ENCODE peak calls at places on chromosomes 4 and X, in six cellular contexts. One of them, this sample, is unnamed. For H3K4me1, the result is how much of the 10 kb centered on the place peaks cover.

GRCh38 chrX:19807414-19807813 is 80.0 kb downstream of the SH3KBP1 start:
- DNase-seq in IMR-90: no peak
- DNase-seq in lower lobe of right lung: no peak
- DNase-seq in tibial artery: no peak
- DNase-seq in lung: no peak
- DNase-seq in HepG2: no peak
- DNase-seq in this sample: no peak

GRCh38 chr4:138612428-138612827 is 370.3 kb upstream of the SLC7A11 start:
- DNase-seq in IMR-90: no peak
- DNase-seq in HepG2: no peak
- DNase-seq in lung: no peak
- DNase-seq in tibial artery: no peak
- DNase-seq in lower lobe of right lung: no peak
- DNase-seq in this sample: no peak

GRCh38 chrX:117483950-117484349 is 632.7 kb downstream of the KLHL13 start:
- DNase-seq in lower lobe of right lung: no peak
- DNase-seq in tibial artery: no peak
- DNase-seq in lung: no peak
- DNase-seq in IMR-90: no peak
- DNase-seq in HepG2: no peak
- DNase-seq in this sample: no peak

GRCh38 chrX:140916891-140917290 is 85.5 kb upstream of the SPANXB1 start:
- DNase-seq in lung: no peak
- DNase-seq in IMR-90: no peak
- DNase-seq in lower lobe of right lung: no peak
- DNase-seq in HepG2: no peak
- DNase-seq in tibial artery: no peak
- DNase-seq in this sample: no peak

GRCh38 chrX:118315529-118315928 is 30.4 kb upstream of the WDR44 start:
- DNase-seq in tibial artery: no peak
- DNase-seq in HepG2: no peak
- DNase-seq in lower lobe of right lung: no peak
- DNase-seq in lung: no peak
- DNase-seq in IMR-90: no peak
- DNase-seq in this sample: no peak

GRCh38 chr4:169124661-169125060 is 114.6 kb upstream of the CBR4 start:
- DNase-seq in tibial artery: no peak
- DNase-seq in lung: no peak
- DNase-seq in lower lobe of right lung: no peak
- DNase-seq in HepG2: no peak
- DNase-seq in IMR-90: peak
- DNase-seq in this sample: no peak

GRCh38 chr4:35912174-35912573 is 332.1 kb downstream of the ARAP2 start:
- DNase-seq in tibial artery: no peak
- DNase-seq in IMR-90: no peak
- DNase-seq in HepG2: no peak
- DNase-seq in lung: no peak
- DNase-seq in lower lobe of right lung: no peak
- DNase-seq in this sample: no peak

GRCh38 chr4:109631709-109632108 is 71.5 kb downstream of the CASP6 start:
- DNase-seq in lower lobe of right lung: no peak
- DNase-seq in lung: no peak
- DNase-seq in IMR-90: peak
- DNase-seq in tibial artery: no peak
- DNase-seq in HepG2: no peak
- DNase-seq in this sample: no peak

GRCh38 chrX:30893206-30893605 is 4.2 kb upstream of the TAB3 start:
- DNase-seq in HepG2: no peak
- DNase-seq in lung: no peak
- DNase-seq in IMR-90: no peak
- DNase-seq in lower lobe of right lung: no peak
- DNase-seq in tibial artery: no peak
- DNase-seq in this sample: no peak

GRCh38 chr4:25757452-25757851 is 101.8 kb downstream of the SLC34A2 start:
- DNase-seq in HepG2: no peak
- DNase-seq in tibial artery: no peak
- DNase-seq in lung: no peak
- DNase-seq in lower lobe of right lung: no peak
- DNase-seq in IMR-90: no peak
- DNase-seq in this sample: no peak

GRCh38 chrX:46991664-46992063 is 79.4 kb downstream of the JADE3 start:
- DNase-seq in lower lobe of right lung: no peak
- DNase-seq in lung: no peak
- DNase-seq in HepG2: no peak
- DNase-seq in tibial artery: no peak
- DNase-seq in IMR-90: no peak
- DNase-seq in this sample: no peak

GRCh38 chr4:475962-476361 is 23.0 kb downstream of the ZNF721 start:
- DNase-seq in lower lobe of right lung: no peak
- DNase-seq in HepG2: no peak
- DNase-seq in tibial artery: no peak
- DNase-seq in IMR-90: no peak
- DNase-seq in lung: no peak
- DNase-seq in this sample: no peak

GRCh38 chr4:73481356-73481755 is at the start of gene AFM:
- DNase-seq in lung: no peak
- DNase-seq in tibial artery: no peak
- DNase-seq in HepG2: peak
- DNase-seq in lower lobe of right lung: no peak
- DNase-seq in IMR-90: no peak
- DNase-seq in this sample: no peak

GRCh38 chr4:185868983-185869938 is 57.3 kb upstream of the SORBS2 start:
- DNase-seq in lung: no peak
- DNase-seq in IMR-90: no peak
- DNase-seq in tibial artery: no peak
- DNase-seq in lower lobe of right lung: no peak
- DNase-seq in HepG2: no peak
- DNase-seq in this sample: no peak

GRCh38 chr4:48967101-48967500 is 19.0 kb upstream of the CWH43 start:
- DNase-seq in lower lobe of right lung: no peak
- DNase-seq in tibial artery: no peak
- DNase-seq in HepG2: no peak
- DNase-seq in lung: no peak
- DNase-seq in IMR-90: peak
- DNase-seq in this sample: no peak

GRCh38 chrX:77622672-77623071 is 163.3 kb downstream of the ATRX start:
- DNase-seq in tibial artery: no peak
- DNase-seq in lung: no peak
- DNase-seq in HepG2: no peak
- DNase-seq in IMR-90: no peak
- DNase-seq in lower lobe of right lung: no peak
- DNase-seq in this sample: no peak

GRCh38 chr4:156223985-156224384 is 270.3 kb upstream of the CTSO start:
- DNase-seq in lung: no peak
- DNase-seq in IMR-90: no peak
- DNase-seq in lower lobe of right lung: no peak
- DNase-seq in tibial artery: no peak
- DNase-seq in HepG2: no peak
- DNase-seq in this sample: no peak

GRCh38 chr4:54061873-54062272 is 2.5 kb downstream of the CHIC2 start:
- DNase-seq in tibial artery: no peak
- DNase-seq in IMR-90: no peak
- DNase-seq in lower lobe of right lung: no peak
- DNase-seq in HepG2: no peak
- DNase-seq in lung: no peak
- DNase-seq in this sample: no peak
- H3K4me3 ChIP-seq in tibial artery: peak
- H3K4me3 ChIP-seq in IMR-90: peak
- H3K4me3 ChIP-seq in lower lobe of right lung: peak
- H3K4me3 ChIP-seq in HepG2: peak
- H3K4me3 ChIP-seq in lung: no peak
- H3K4me3 ChIP-seq in this sample: no peak

DNA sequence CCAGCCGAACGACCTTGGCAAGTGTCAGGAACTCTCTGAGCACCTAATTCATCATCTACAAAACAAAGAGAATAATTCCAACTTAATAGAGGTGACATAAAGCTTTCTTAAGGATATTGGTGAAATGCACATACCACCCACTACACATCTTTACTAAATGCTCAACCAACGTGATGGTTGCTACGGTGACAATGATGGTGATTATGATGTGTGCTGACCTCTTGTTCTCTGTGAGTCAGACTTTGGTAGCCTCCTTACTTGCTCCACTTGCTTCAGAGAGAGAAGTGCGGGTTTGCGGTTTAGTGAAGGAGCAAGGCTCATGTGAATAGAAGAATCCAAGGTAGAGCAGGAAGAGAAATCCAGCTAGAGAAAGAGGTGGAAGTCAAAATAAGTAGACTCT is 52.8 kb upstream of the CLNK start:
- DNase-seq in lung: no peak
- DNase-seq in HepG2: no peak
- DNase-seq in lower lobe of right lung: no peak
- DNase-seq in IMR-90: peak
- DNase-seq in tibial artery: no peak
- DNase-seq in this sample: no peak
- TF ChIP-seq CTCF in lung: no peak
- TF ChIP-seq CTCF in HepG2: no peak
- TF ChIP-seq CTCF in lower lobe of right lung: no peak
- TF ChIP-seq CTCF in IMR-90: no peak
- TF ChIP-seq CTCF in tibial artery: no peak
- TF ChIP-seq CTCF in this sample: no peak

GRCh38 chrX:41475166-41475565 is 28.0 kb downstream of the NYX start:
- DNase-seq in HepG2: no peak
- DNase-seq in lung: no peak
- DNase-seq in lower lobe of right lung: no peak
- DNase-seq in tibial artery: no peak
- DNase-seq in IMR-90: no peak
- DNase-seq in this sample: no peak

GRCh38 chrX:41473936-41474725 is 27.0 kb downstream of the NYX start:
- DNase-seq in tibial artery: no peak
- DNase-seq in HepG2: no peak
- DNase-seq in IMR-90: no peak
- DNase-seq in lower lobe of right lung: no peak
- DNase-seq in lung: no peak
- DNase-seq in this sample: no peak

GRCh38 chrX:41478397-41478911 is 31.3 kb downstream of the NYX start:
- DNase-seq in lung: no peak
- DNase-seq in HepG2: no peak
- DNase-seq in IMR-90: no peak
- DNase-seq in tibial artery: no peak
- DNase-seq in lower lobe of right lung: no peak
- DNase-seq in this sample: no peak

GRCh38 chrX:41474726-41475100 is 27.6 kb downstream of the NYX start:
- DNase-seq in lung: no peak
- DNase-seq in IMR-90: no peak
- DNase-seq in HepG2: no peak
- DNase-seq in tibial artery: no peak
- DNase-seq in lower lobe of right lung: no peak
- DNase-seq in this sample: no peak

DNA sequence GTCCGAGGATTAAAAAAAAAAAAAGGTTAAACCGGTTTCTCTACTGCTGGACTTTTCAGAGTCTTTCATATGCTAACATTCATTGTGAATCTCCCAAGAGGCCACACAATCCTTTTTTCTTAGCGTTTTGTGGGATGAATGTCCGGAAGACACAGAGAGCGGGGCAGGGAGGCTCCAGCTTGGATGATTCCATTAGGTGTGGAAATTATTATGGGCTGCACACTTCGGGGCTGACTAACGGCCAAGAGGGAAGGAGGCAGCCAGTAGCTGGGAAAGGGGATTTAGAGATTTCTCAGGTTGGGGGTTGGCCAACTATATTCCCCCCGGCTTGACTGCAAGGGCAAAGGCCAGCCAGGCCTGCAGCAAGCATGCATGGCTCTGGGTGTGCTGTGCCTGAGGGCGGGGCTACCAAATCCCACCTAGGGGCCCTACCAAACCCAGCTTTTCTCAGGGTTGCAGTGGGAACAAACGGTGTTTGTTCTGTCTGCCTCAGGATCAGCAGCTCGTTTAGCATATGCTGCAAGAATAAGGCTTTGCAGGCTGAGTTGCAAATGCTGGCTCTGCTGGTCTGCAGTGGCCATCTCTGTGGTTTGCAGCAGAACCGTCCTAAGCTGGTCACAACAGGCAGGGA is 28.6 kb downstream of the NYX start:
- DNase-seq in lung: no peak
- DNase-seq in IMR-90: no peak
- DNase-seq in HepG2: peak
- DNase-seq in tibial artery: no peak
- DNase-seq in lower lobe of right lung: no peak
- DNase-seq in this sample: peak
- H3K4me1 ChIP-seq in lung: under half
- H3K4me1 ChIP-seq in IMR-90: under half
- H3K4me1 ChIP-seq in HepG2: under half
- H3K4me1 ChIP-seq in tibial artery: under half
- H3K4me1 ChIP-seq in lower lobe of right lung: under half
- H3K4me1 ChIP-seq in this sample: under half

DNA sequence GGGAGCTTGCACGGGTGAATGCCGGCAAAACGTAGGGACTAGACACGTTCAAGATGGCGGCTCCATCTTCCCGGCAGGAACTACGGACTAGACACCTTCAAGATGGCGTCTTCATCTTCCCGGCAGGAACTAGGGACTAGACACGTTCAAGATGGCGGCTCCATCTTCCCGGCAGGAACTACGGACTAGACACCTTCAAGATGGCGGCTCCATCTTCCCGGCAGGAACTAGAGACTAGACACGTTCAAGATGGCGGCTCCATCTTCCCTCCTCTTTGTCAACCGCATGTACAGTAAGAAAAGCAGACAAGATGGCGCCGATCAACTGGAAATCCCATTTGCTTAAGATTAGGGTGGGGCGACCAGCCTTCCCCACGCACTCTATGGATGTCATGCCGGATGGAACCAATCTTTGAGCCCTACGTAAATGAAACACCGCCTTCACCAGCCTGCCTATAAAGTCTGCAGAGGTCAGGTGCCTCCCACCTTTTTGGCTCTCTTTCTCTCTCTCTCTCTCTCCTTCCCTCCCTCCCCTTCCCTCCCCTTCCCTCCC is 222.4 kb downstream of the CRLF2 start:
- DNase-seq in tibial artery: peak
- DNase-seq in IMR-90: peak
- DNase-seq in HepG2: no peak
- DNase-seq in lower lobe of right lung: no peak
- DNase-seq in lung: peak
- DNase-seq in this sample: no peak
- H3K4me3 ChIP-seq in tibial artery: no peak
- H3K4me3 ChIP-seq in IMR-90: peak
- H3K4me3 ChIP-seq in HepG2: no peak
- H3K4me3 ChIP-seq in lower lobe of right lung: no peak
- H3K4me3 ChIP-seq in lung: peak
- H3K4me3 ChIP-seq in this sample: no peak

GRCh38 chrX:119486745-119487144 is 18.5 kb downstream of the SLC25A5 start:
- DNase-seq in tibial artery: no peak
- DNase-seq in lower lobe of right lung: no peak
- DNase-seq in IMR-90: no peak
- DNase-seq in HepG2: no peak
- DNase-seq in lung: no peak
- DNase-seq in this sample: no peak

GRCh38 chrX:119482497-119483480 is 14.5 kb downstream of the SLC25A5 start:
- DNase-seq in IMR-90: peak
- DNase-seq in lung: peak
- DNase-seq in HepG2: no peak
- DNase-seq in tibial artery: peak
- DNase-seq in lower lobe of right lung: peak
- DNase-seq in this sample: peak

GRCh38 chrX:119489212-119490074 is 21.2 kb downstream of the SLC25A5 start:
- DNase-seq in HepG2: no peak
- DNase-seq in tibial artery: no peak
- DNase-seq in lower lobe of right lung: no peak
- DNase-seq in IMR-90: no peak
- DNase-seq in lung: no peak
- DNase-seq in this sample: no peak

GRCh38 chrX:119492463-119492862 is 24.2 kb downstream of the SLC25A5 start:
- DNase-seq in HepG2: no peak
- DNase-seq in IMR-90: no peak
- DNase-seq in lung: no peak
- DNase-seq in tibial artery: no peak
- DNase-seq in lower lobe of right lung: no peak
- DNase-seq in this sample: no peak

GRCh38 chrX:119488749-119489148 is 20.5 kb downstream of the SLC25A5 start:
- DNase-seq in IMR-90: peak
- DNase-seq in lower lobe of right lung: peak
- DNase-seq in lung: peak
- DNase-seq in tibial artery: no peak
- DNase-seq in HepG2: peak
- DNase-seq in this sample: peak
- TF ChIP-seq CTCF in IMR-90: peak
- TF ChIP-seq CTCF in lower lobe of right lung: peak
- TF ChIP-seq CTCF in lung: peak
- TF ChIP-seq CTCF in tibial artery: peak
- TF ChIP-seq CTCF in HepG2: peak
- TF ChIP-seq CTCF in this sample: peak

This sample was measured in Caco-2.